ENCODE peak calls at places on chromosomes 6 and 20, in four cellular contexts. Z is astrocyte of the cerebellum, E is T-helper 2 cell, P is kidney tubule cell. R is an unnamed sample.

GRCh38 chr6:73207221-73207837 is 18.0 kb downstream of the KHDC1L start:
- DNase-seq in Z (no peak), E (no peak), P (peak), R (no peak)

GRCh38 chr6:156618600-156619205 is 158.5 kb upstream of the ARID1B start:
- DNase-seq in Z (no peak), E (no peak), P (peak), R (peak)

GRCh38 chr6:34125939-34126338 is 19.9 kb downstream of the GRM4 start:
- DNase-seq in Z (no peak), E (no peak), P (no peak), R (no peak)

GRCh38 chr6:32843979-32844838 is at the start of gene PSMB8:
- DNase-seq in Z (peak), E (peak), P (peak), R (peak)

GRCh38 chr20:34768105-34768504 is 57.3 kb downstream of the NCOA6 start:
- DNase-seq in Z (no peak), E (no peak), P (peak), R (no peak)

GRCh38 chr6:169861431-169862045 is 110.1 kb downstream of the ERMARD start:
- DNase-seq in Z (no peak), E (no peak), P (no peak), R (no peak)

GRCh38 chr20:59661621-59662020 is 57.3 kb downstream of the PHACTR3 start:
- DNase-seq in Z (no peak), E (no peak), P (no peak), R (no peak)

GRCh38 chr6:118697554-118697953 is 46.2 kb upstream of the CEP85L start:
- DNase-seq in Z (no peak), E (no peak), P (no peak), R (no peak)

GRCh38 chr20:14235355-14235754 is 102.1 kb downstream of the FLRT3 start:
- DNase-seq in Z (peak), E (no peak), P (peak), R (no peak)

GRCh38 chr20:63664861-63665594 is 6.9 kb downstream of the RTEL1 start:
- DNase-seq in Z (no peak), E (no peak), P (no peak), R (no peak)

GRCh38 chr20:59813126-59813947 is 120.1 kb downstream of the SYCP2 start:
- DNase-seq in Z (no peak), E (no peak), P (no peak), R (no peak)

GRCh38 chr6:138499303-138499991 is at the start of gene NHSL1:
- DNase-seq in Z (peak), E (no peak), P (peak), R (peak)

GRCh38 chr20:6700563-6701328 is 66.7 kb upstream of the BMP2 start:
- DNase-seq in Z (no peak), E (no peak), P (no peak), R (no peak)

GRCh38 chr6:62516287-62517152 is 230.5 kb upstream of the KHDRBS2 start:
- DNase-seq in Z (no peak), E (no peak), P (no peak), R (no peak)

GRCh38 chr6:167121471-167121870 is 1.4 kb upstream of the CCR6 start:
- DNase-seq in Z (no peak), E (no peak), P (no peak), R (no peak)

GRCh38 chr6:138622967-138623366 is 123.7 kb upstream of the NHSL1 start:
- DNase-seq in Z (no peak), E (no peak), P (peak), R (no peak)

GRCh38 chr6:14681699-14682487 is 564.0 kb upstream of the JARID2 start:
- DNase-seq in Z (no peak), E (no peak), P (no peak), R (no peak)

GRCh38 chr6:157106487-157106886 is 216.8 kb downstream of the TMEM242 start:
- DNase-seq in Z (no peak), E (no peak), P (peak), R (no peak)